ENCODE peak calls at places on chromosomes 16 and 17, in six cellular contexts. J is neuronal stem cell, R is HTR-8/SVneo, C is fibroblast of pulmonary artery, I is EL, E is germinal center. T is an unnamed sample.

GRCh38 chr16:19914877-19915276 is 30.2 kb upstream of the GPRC5B start:
- DNase-seq in I (no peak), E (no peak), R (no peak), J (no peak), C (no peak), T (no peak)

GRCh38 chr16:85888405-85889331 is 10.3 kb upstream of the IRF8 start:
- DNase-seq in C (peak), I (peak), J (no peak), E (peak), R (peak), T (no peak)

GRCh38 chr17:64709481-64709880 is 47.4 kb upstream of the SMURF2 start:
- DNase-seq in I (no peak), E (no peak), R (no peak), J (no peak), C (no peak), T (no peak)

GRCh38 chr17:68870427-68870826 is 84.8 kb downstream of the ABCA8 start:
- DNase-seq in I (no peak), C (no peak), E (no peak), J (no peak), R (no peak), T (no peak)

GRCh38 chr16:23452572-23453337 is at the start of gene COG7:
- DNase-seq in I (peak), E (peak), C (peak), J (peak), R (peak), T (peak)

GRCh38 chr17:77182773-77183172 is 42.0 kb downstream of the SEC14L1 start:
- DNase-seq in R (no peak), I (no peak), C (no peak), E (no peak), J (no peak), T (no peak)

GRCh38 chr16:69131167-69131748 is 1.1 kb downstream of the CHTF8 start:
- DNase-seq in J (peak), E (peak), C (no peak), I (peak), R (no peak), T (no peak)

GRCh38 chr16:10668322-10669045 is 26.2 kb downstream of the TEKT5 start:
- DNase-seq in C (peak), I (peak), R (peak), J (peak), E (peak), T (peak)

GRCh38 chr16:4968879-4969278 is 10.7 kb downstream of the SEC14L5 start:
- DNase-seq in C (no peak), E (no peak), J (no peak), I (no peak), R (no peak), T (no peak)

GRCh38 chr16:87314990-87315420 is 2.2 kb downstream of the C16orf95 start:
- DNase-seq in J (no peak), R (no peak), C (no peak), E (no peak), I (no peak), T (no peak)

GRCh38 chr17:34579017-34579946 is at the start of gene TMEM132E:
- DNase-seq in I (no peak), J (peak), C (no peak), E (no peak), R (no peak), T (peak)

GRCh38 chr17:69047368-69048263 is 13.1 kb downstream of the ABCA9 start:
- DNase-seq in I (peak), E (no peak), J (no peak), R (no peak), C (peak), T (peak)

GRCh38 chr16:17342031-17342430 is 128.7 kb downstream of the XYLT1 start:
- DNase-seq in J (no peak), C (no peak), R (no peak), E (no peak), I (no peak), T (no peak)

GRCh38 chr16:88842806-88843205 is 13.9 kb downstream of the GALNS start:
- DNase-seq in I (no peak), C (no peak), J (no peak), E (no peak), R (no peak), T (no peak)

GRCh38 chr16:30775381-30776099 is 11.5 kb downstream of the ZNF629 start:
- DNase-seq in C (peak), R (peak), E (peak), I (peak), J (peak), T (peak)

GRCh38 chr16:27720731-27721547 is 171.0 kb downstream of the KATNIP start:
- DNase-seq in J (no peak), C (no peak), R (no peak), E (no peak), I (no peak), T (peak)

GRCh38 chr16:89406277-89406888 is 84.0 kb downstream of the ANKRD11 start:
- DNase-seq in R (no peak), J (no peak), C (no peak), I (no peak), E (no peak), T (no peak)

GRCh38 chr17:60640503-60640902 is 37.1 kb upstream of the BCAS3 start:
- DNase-seq in J (peak), I (peak), E (no peak), C (peak), R (no peak), T (no peak)

GRCh38 chr16:82846806-82847205 is 220.0 kb downstream of the CDH13 start:
- DNase-seq in R (no peak), J (no peak), C (no peak), E (no peak), I (peak), T (no peak)

GRCh38 chr17:78266231-78266631 is 34.8 kb downstream of the TMEM235 start:
- DNase-seq in R (no peak), I (no peak), J (no peak), C (no peak), E (no peak), T (no peak)